ENCODE peak calls at places on chromosomes 7 and 10, in nine cellular contexts. E is heart left ventricle, X is fibroblast of lung, G is heart right ventricle, O is H9, H is esophagus squamous epithelium, Q is transverse colon, L is neural progenitor cell, Y is esophagus muscularis mucosa. P is an unnamed sample.

GRCh38 chr7:37320840-37321468 is 127.7 kb downstream of the ELMO1 start:
- DNase-seq in Q (no peak), E (no peak), H (no peak), Y (no peak), O (no peak), X (no peak), L (no peak), G (no peak), P (no peak)

GRCh38 chr10:101131962-101132635 is 999 bp downstream of the TLX1 start:
- DNase-seq in Q (no peak), Y (no peak), H (no peak), G (no peak), O (no peak), L (no peak), E (no peak), X (no peak), P (no peak)

GRCh38 chr7:92634924-92635519 is 44.8 kb upstream of the FAM133B start:
- DNase-seq in E (no peak), Y (no peak), H (no peak), X (peak), L (no peak), G (no peak), Q (no peak), O (no peak), P (no peak)

GRCh38 chr10:126478600-126478999 is 90.3 kb upstream of the ADAM12 start:
- DNase-seq in L (no peak), X (no peak), E (no peak), Q (no peak), H (no peak), Y (peak), G (no peak), O (no peak), P (no peak)

GRCh38 chr10:26739087-26739631 is 41.7 kb downstream of the PDSS1 start:
- DNase-seq in O (no peak), E (no peak), H (no peak), X (no peak), Y (no peak), L (no peak), Q (no peak), G (no peak), P (no peak)

GRCh38 chr7:35802649-35803048 is 1.8 kb downstream of the SEPTIN7 start:
- DNase-seq in O (no peak), Y (no peak), E (no peak), X (peak), L (peak), Q (no peak), H (no peak), G (no peak), P (no peak)

GRCh38 chr10:61757525-61758397 is 95.0 kb downstream of the CABCOCO1 start:
- DNase-seq in Q (peak), X (peak), Y (no peak), G (no peak), H (no peak), E (no peak), O (no peak), L (no peak), P (no peak)

GRCh38 chr7:90474284-90475210 is 5.1 kb downstream of the PTTG1IP2 start:
- DNase-seq in G (no peak), L (no peak), H (no peak), Q (no peak), E (no peak), O (no peak), X (peak), Y (no peak), P (no peak)

GRCh38 chr7:33784000-33784399 is 121.3 kb upstream of the BMPER start:
- DNase-seq in O (no peak), G (no peak), Y (no peak), H (no peak), E (no peak), L (no peak), X (no peak), Q (no peak), P (no peak)

GRCh38 chr10:76469675-76470074 is 1038.3 kb downstream of the LRMDA start:
- DNase-seq in Y (no peak), E (no peak), Q (no peak), G (no peak), L (no peak), O (no peak), X (no peak), H (no peak), P (no peak)

GRCh38 chr10:100043796-100044195 is 34.0 kb upstream of the DNMBP start:
- DNase-seq in X (peak), Q (no peak), E (peak), O (no peak), H (no peak), Y (no peak), G (peak), L (no peak), P (no peak)

GRCh38 chr10:79449181-79450146 is 4.0 kb upstream of the ZCCHC24 start:
- DNase-seq in E (no peak), O (no peak), H (no peak), X (no peak), Y (no peak), G (no peak), L (peak), Q (no peak), P (no peak)

GRCh38 chr7:100077205-100077604 is 4.3 kb downstream of the ZNF3 start:
- DNase-seq in H (no peak), Q (peak), L (no peak), X (no peak), O (no peak), G (no peak), Y (no peak), E (no peak), P (no peak)

GRCh38 chr7:151735186-151735853 is 141.6 kb downstream of the PRKAG2 start:
- DNase-seq in Q (no peak), H (no peak), G (no peak), X (no peak), O (no peak), E (no peak), L (no peak), Y (no peak), P (no peak)

GRCh38 chr10:113475381-113475807 is 77.5 kb upstream of the HABP2 start:
- DNase-seq in Y (peak), H (no peak), L (no peak), E (no peak), O (no peak), G (no peak), Q (no peak), X (peak), P (no peak)

GRCh38 chr7:77335581-77335980 is 80.6 kb downstream of the GSAP start:
- DNase-seq in L (no peak), H (no peak), O (no peak), Y (peak), E (no peak), G (no peak), Q (no peak), X (no peak), P (no peak)

GRCh38 chr10:121696854-121697253 is 98.6 kb upstream of the FGFR2 start:
- DNase-seq in L (peak), Q (peak), E (no peak), Y (no peak), X (no peak), O (peak), H (no peak), G (no peak), P (no peak)

GRCh38 chr7:87225696-87226095 is 6.2 kb upstream of the TMEM243 start:
- DNase-seq in E (no peak), L (no peak), Y (no peak), O (no peak), X (peak), H (no peak), Q (no peak), G (no peak), P (no peak)

GRCh38 chr7:100430450-100431285 is 1.0 kb downstream of the MEPCE start:
- DNase-seq in X (peak), G (no peak), H (no peak), E (no peak), Q (peak), Y (no peak), O (no peak), L (peak), P (no peak)

GRCh38 chr7:33623267-33623666 is 282.1 kb upstream of the BMPER start:
- DNase-seq in X (peak), L (no peak), E (no peak), O (no peak), H (no peak), Q (no peak), G (no peak), Y (no peak), P (no peak)

GRCh38 chr7:105799006-105799405 is 77.4 kb downstream of the ATXN7L1 start:
- DNase-seq in G (no peak), L (peak), Q (no peak), E (no peak), Y (no peak), O (peak), X (no peak), H (no peak), P (no peak)

GRCh38 chr10:37488792-37489657 is 363.6 kb downstream of the ANKRD30A start:
- DNase-seq in Y (peak), H (no peak), E (no peak), Q (no peak), X (no peak), G (no peak), O (no peak), L (no peak), P (no peak)

GRCh38 chr7:150756858-150757257 is 19.6 kb downstream of the GIMAP5 start:
- DNase-seq in G (no peak), L (peak), E (no peak), X (no peak), Y (no peak), H (no peak), Q (no peak), O (no peak), P (no peak)

GRCh38 chr7:158410720-158411119 is 176.9 kb downstream of the PTPRN2 start:
- DNase-seq in X (no peak), O (no peak), Q (no peak), L (no peak), H (no peak), G (no peak), E (no peak), Y (no peak), P (no peak)

GRCh38 chr10:42827201-42827600 is 44.6 kb downstream of the BMS1 start:
- DNase-seq in H (no peak), E (no peak), Y (no peak), O (peak), Q (no peak), G (no peak), X (no peak), L (peak), P (no peak)

GRCh38 chr10:73506074-73506473 is 10.2 kb upstream of the PPP3CB start:
- DNase-seq in Y (no peak), E (no peak), X (no peak), L (no peak), Q (no peak), G (no peak), H (no peak), O (no peak), P (no peak)

GRCh38 chr7:19674266-19674960 is 34.4 kb downstream of the POLR1F start:
- DNase-seq in G (no peak), X (peak), O (no peak), E (no peak), Y (no peak), Q (no peak), H (no peak), L (peak), P (no peak)

GRCh38 chr7:16822029-16822428 is 17.2 kb upstream of the AGR2 start:
- DNase-seq in Q (no peak), E (no peak), H (no peak), O (no peak), Y (no peak), X (no peak), L (no peak), G (no peak), P (no peak)

GRCh38 chr10:62492012-62492869 is 118.1 kb downstream of the ZNF365 start:
- DNase-seq in Q (no peak), H (no peak), X (peak), O (no peak), L (peak), E (no peak), Y (peak), G (no peak), P (no peak)

GRCh38 chr7:50391386-50391785 is 58.8 kb downstream of the FIGNL1 start:
- DNase-seq in E (no peak), G (no peak), Q (no peak), O (no peak), Y (no peak), L (no peak), X (no peak), H (no peak), P (no peak)

GRCh38 chr7:50394315-50394714 is 55.8 kb downstream of the FIGNL1 start:
- DNase-seq in E (no peak), H (no peak), Y (no peak), L (no peak), O (no peak), X (no peak), G (no peak), Q (no peak), P (no peak)

GRCh38 chr7:50393547-50394252 is 56.5 kb downstream of the FIGNL1 start:
- DNase-seq in Y (no peak), L (no peak), O (no peak), E (no peak), H (no peak), Q (peak), X (no peak), G (no peak), P (no peak)

GRCh38 chr7:50389961-50390360 is 60.2 kb downstream of the FIGNL1 start:
- DNase-seq in E (no peak), L (no peak), Q (no peak), O (no peak), G (no peak), X (no peak), Y (no peak), H (no peak), P (no peak)

DNA sequence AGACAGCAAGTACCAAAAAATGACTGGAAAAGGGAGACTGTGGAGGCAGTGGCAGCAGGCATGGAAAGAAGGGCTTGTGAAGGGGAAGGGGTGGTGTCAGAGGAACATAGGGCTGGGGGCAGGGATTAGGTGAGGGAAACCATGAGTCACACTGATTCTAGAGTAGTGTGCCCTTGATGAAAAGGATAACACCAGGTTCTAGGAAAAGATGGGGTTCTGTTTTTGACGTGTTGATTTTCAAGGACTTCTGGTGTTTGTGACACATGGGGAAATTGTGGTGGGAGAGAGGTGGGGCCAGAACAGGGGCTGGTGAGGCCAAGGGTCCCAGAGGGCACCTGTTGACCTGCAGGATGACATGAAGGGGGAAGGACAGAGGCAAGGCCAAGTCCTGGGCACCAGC is 57.1 kb downstream of the FIGNL1 start:
- DNase-seq in O (no peak), L (no peak), X (no peak), E (no peak), Q (no peak), H (no peak), G (no peak), Y (no peak), P (no peak)
- H3K27ac ChIP-seq in O (no peak), L (no peak), X (no peak), E (no peak), Q (no peak), H (no peak), G (peak), Y (no peak), P (no peak)

DNA sequence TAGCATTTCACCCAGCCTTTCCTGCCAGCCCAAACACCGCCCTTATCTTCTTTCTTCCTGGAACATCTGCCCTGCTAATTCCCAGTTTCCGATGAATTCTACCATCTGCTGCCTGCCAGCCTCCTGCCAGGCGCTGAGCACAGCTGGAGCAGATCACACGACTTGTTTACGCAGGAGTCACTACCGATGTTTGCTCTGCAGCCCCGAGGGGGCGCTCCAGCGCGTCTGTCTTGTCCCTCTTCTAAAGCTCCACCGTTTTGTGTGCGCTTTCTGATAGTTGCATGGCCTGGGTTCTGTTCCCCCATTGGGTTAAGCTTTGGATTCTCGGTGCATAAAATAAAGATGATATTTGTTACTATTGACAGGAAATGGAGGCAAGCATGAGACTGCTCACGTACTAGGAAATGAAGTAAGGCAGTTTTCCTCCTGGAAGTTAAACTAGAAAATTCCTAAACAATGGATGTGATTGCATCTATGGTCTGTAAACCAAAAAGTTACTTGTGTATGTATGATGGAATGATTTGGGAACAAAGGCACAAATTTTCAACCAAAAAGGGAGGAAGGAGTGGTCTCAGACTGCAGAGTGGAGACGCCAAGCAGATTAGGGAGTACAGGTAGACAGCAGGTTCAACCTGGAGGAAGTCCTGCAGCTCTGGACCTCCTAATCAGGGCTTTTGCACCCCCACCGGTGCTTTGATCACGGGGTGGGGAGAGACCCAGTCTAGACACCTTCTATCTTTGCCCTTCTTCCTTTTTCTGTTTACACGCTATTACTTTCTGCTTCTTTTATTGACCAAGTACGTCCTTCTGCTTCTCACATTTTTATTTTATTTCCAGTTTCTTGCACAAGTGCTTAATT is 2.2 kb upstream of the RBM17 start:
- DNase-seq in H (peak), Q (peak), Y (peak), X (peak), E (peak), L (peak), O (peak), G (peak), P (peak)
- TF ChIP-seq CTCF in H (peak), Q (peak), Y (peak), X (peak), E (peak), L (peak), O (peak), G (peak), P (peak)

GRCh38 chr10:124703778-124704427 is 40.3 kb downstream of the FAM53B start:
- DNase-seq in Y (peak), O (no peak), H (no peak), Q (no peak), E (peak), G (peak), L (no peak), X (no peak), P (peak)
- H3K27ac ChIP-seq in Y (peak), O (no peak), H (peak), Q (peak), E (peak), G (peak), L (no peak), X (no peak), P (peak)

GRCh38 chr7:51369746-51370145 is 53.1 kb upstream of the COBL start:
- DNase-seq in Q (no peak), L (peak), H (no peak), O (no peak), X (no peak), E (no peak), G (no peak), Y (no peak), P (no peak)
- TF ChIP-seq CTCF in Q (peak), L (peak), H (no peak), O (peak), X (peak), E (peak), G (peak), Y (no peak), P (peak)

GRCh38 chr10:60611291-60611747 is 167.0 kb upstream of the CDK1 start:
- DNase-seq in E (no peak), Y (no peak), L (no peak), Q (no peak), H (no peak), G (no peak), O (peak), X (peak), P (no peak)
- H3K27ac ChIP-seq in E (no peak), Y (no peak), L (no peak), Q (no peak), H (peak), G (no peak), O (no peak), X (no peak), P (no peak)

GRCh38 chr10:6716521-6716920 is 136.4 kb upstream of the PRKCQ start:
- DNase-seq in Y (no peak), G (no peak), E (no peak), H (no peak), X (peak), O (no peak), Q (no peak), L (no peak), P (no peak)
- TF ChIP-seq CTCF in Y (no peak), G (no peak), E (no peak), H (no peak), X (no peak), O (no peak), Q (no peak), L (no peak), P (no peak)

GRCh38 chr7:137987011-137987334 is 14.9 kb downstream of the CREB3L2 start:
- DNase-seq in E (no peak), Y (no peak), X (no peak), H (no peak), G (no peak), Q (no peak), O (no peak), L (no peak), P (no peak)
- H3K27ac ChIP-seq in E (peak), Y (peak), X (peak), H (no peak), G (peak), Q (peak), O (no peak), L (no peak), P (no peak)

GRCh38 chr7:142535123-142535779 is 214.0 kb upstream of the PRSS1 start:
- DNase-seq in L (peak), Q (peak), G (no peak), H (no peak), X (peak), O (peak), E (no peak), Y (peak), P (peak)
- TF ChIP-seq CTCF in L (peak), Q (peak), G (peak), H (peak), X (peak), O (peak), E (peak), Y (peak), P (peak)